ENCODE peak calls at places on chromosomes 5 and 9, in nine cellular contexts. P, U, C, K, J, Z, X, M and S are unnamed samples. For H3K4me1, the result is how much of the 10 kb centered on the place peaks cover.

GRCh38 chr9:121833061-121833460 is 181.6 kb downstream of the DAB2IP start:
- DNase-seq in K (no peak), C (no peak), M (no peak), P (no peak), J (peak), X (no peak), U (no peak), Z (no peak), S (no peak)

GRCh38 chr5:169786219-169786618 is 149.1 kb downstream of the DOCK2 start:
- DNase-seq in Z (no peak), C (no peak), J (no peak), P (no peak), K (no peak), X (no peak), U (no peak), M (peak), S (no peak)

GRCh38 chr9:2120926-2121689 is 106.0 kb downstream of the SMARCA2 start:
- DNase-seq in X (peak), K (no peak), C (no peak), Z (peak), U (no peak), P (peak), J (no peak), M (no peak), S (no peak)

GRCh38 chr5:83957188-83957587 is 236.5 kb upstream of the HAPLN1 start:
- DNase-seq in P (no peak), X (no peak), K (no peak), Z (no peak), M (no peak), C (no peak), U (no peak), J (no peak), S (no peak)

GRCh38 chr5:132408965-132409364 is 39.5 kb downstream of the SLC22A5 start:
- DNase-seq in J (no peak), Z (no peak), K (no peak), P (no peak), M (no peak), X (no peak), C (no peak), U (no peak), S (no peak)

GRCh38 chr9:1837453-1838084 is 177.6 kb upstream of the SMARCA2 start:
- DNase-seq in J (no peak), X (peak), P (no peak), K (peak), M (peak), Z (no peak), U (peak), C (peak), S (no peak)

GRCh38 chr9:91395553-91396470 is 27.8 kb downstream of the NFIL3 start:
- DNase-seq in M (no peak), P (peak), K (no peak), J (no peak), Z (no peak), C (no peak), X (peak), U (no peak), S (no peak)

GRCh38 chr9:109060235-109060634 is 46.9 kb upstream of the CTNNAL1 start:
- DNase-seq in J (no peak), M (no peak), Z (no peak), X (no peak), U (no peak), K (no peak), P (no peak), C (no peak), S (no peak)

GRCh38 chr9:134323741-134324358 is 2.4 kb upstream of the RXRA start:
- DNase-seq in J (peak), C (peak), U (peak), Z (peak), P (peak), X (no peak), M (no peak), K (peak), S (peak)

GRCh38 chr5:167415779-167416761 is 875.4 kb upstream of the WWC1 start:
- DNase-seq in M (no peak), X (no peak), J (no peak), C (no peak), U (no peak), K (no peak), P (no peak), Z (no peak), S (no peak)

GRCh38 chr5:80516826-80517225 is 28.9 kb downstream of the FAM151B start:
- DNase-seq in C (no peak), J (no peak), P (peak), U (no peak), Z (no peak), X (peak), K (no peak), M (peak), S (no peak)

GRCh38 chr9:37480759-37481158 is 5.0 kb upstream of the POLR1E start:
- DNase-seq in P (no peak), K (no peak), J (no peak), Z (no peak), C (no peak), U (no peak), M (no peak), X (no peak), S (no peak)
- TF ChIP-seq CTCF in P (no peak), K (no peak), J (no peak), Z (no peak), C (no peak), U (no peak), M (no peak), X (no peak), S (no peak)

DNA sequence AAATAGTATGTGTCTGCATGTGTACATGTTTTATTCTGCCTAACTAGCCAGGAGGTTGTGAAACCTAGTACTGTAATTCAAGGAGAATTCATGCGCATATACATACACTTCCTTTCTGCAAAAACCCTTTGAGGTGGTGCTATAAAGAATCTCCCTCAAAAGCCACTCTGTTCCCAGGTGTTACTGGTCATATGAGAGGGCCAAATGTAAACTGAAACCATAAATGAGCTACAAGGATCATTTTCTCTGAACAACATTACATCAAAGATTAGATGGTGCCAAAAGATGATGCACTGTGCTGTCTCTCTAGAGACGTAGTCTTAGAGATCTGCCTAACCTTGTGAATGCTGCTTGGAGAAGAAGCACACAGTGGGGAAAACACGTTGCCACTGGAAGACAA is 15.7 kb downstream of the NREP start:
- DNase-seq in K (no peak), C (no peak), X (peak), P (no peak), M (no peak), U (no peak), J (no peak), Z (no peak), S (no peak)
- H3K4me1 ChIP-seq in K (half or more), C (under half), X (half or more), P (under half), M (under half), U (under half), J (under half), Z (half or more), S (half or more)

DNA sequence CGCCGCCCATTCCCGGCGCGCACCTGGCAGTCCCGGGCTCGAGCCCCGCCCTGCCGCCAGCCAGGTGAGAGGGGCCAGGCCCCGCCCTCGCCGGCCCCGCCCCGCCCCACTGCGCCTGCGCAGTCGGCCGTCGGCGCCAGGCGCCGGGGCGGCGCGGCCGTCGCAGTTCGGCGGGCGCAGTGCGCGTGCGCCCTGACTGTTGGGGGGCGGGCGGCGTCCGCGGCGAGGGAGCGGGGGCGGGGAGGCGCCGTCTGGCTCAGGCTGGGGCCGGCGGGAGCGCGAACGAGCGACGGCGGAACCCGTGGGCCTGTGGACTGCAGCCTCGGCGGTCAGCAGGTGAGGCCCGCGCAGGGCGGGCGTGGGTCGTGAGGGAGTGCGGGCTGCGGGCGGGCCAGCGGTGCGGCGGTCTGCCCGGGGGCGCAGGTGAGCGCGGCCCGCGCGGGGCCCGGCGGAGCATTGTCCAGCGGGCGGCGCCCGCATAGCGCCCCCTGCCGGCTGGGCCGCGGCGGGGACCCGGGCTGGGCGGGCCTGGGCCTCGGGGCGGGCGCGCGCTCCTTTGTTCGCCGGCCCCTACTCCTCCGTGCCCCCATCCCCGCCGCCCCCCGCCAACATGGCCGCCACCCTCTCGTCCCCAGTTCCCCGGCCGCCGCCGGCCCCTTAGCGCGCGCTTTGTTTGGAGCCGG is at the start of gene SPIN1:
- DNase-seq in K (peak), J (peak), Z (peak), X (peak), P (peak), C (peak), M (peak), U (peak), S (peak)
- TF ChIP-seq CTCF in K (no peak), J (no peak), Z (peak), X (peak), P (no peak), C (peak), M (peak), U (no peak), S (peak)

DNA sequence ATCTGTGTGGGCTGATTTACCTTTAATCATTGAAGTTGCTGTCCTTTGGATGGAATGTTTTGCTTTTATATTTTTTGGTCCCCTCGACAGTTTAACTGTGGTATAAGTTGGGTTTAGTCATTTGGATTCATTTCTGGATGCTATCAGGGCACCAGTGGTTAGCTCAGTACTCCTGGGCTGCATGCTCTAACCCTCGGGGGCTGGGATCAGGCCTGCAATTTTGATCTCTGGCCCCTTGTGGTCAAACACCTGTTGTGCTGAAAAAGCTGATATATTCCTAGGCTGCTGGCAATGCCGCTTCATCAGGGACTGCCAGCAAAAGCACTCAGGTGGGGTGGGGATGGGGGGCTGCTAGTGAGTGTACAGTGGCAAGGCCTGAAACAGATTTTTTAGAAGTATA is 440.4 kb upstream of the RIOK2 start:
- DNase-seq in C (no peak), P (no peak), J (no peak), X (no peak), K (no peak), U (no peak), M (no peak), Z (no peak), S (no peak)
- H3K4me1 ChIP-seq in C (under half), P (under half), J (under half), X (under half), K (under half), U (under half), M (under half), Z (under half), S (under half)

GRCh38 chr5:137088175-137088574 is 411.0 kb downstream of the SPOCK1 start:
- DNase-seq in U (no peak), M (no peak), C (no peak), J (no peak), K (no peak), Z (no peak), X (no peak), P (no peak), S (no peak)

GRCh38 chr5:137090151-137090550 is 409.0 kb downstream of the SPOCK1 start:
- DNase-seq in M (no peak), C (no peak), X (no peak), J (no peak), K (no peak), Z (no peak), P (no peak), U (no peak), S (no peak)

GRCh38 chr5:137084016-137084415 is 415.1 kb downstream of the SPOCK1 start:
- DNase-seq in X (no peak), C (no peak), P (no peak), J (no peak), K (no peak), M (no peak), U (no peak), Z (no peak), S (no peak)

GRCh38 chr5:137085206-137085605 is 413.9 kb downstream of the SPOCK1 start:
- DNase-seq in U (no peak), Z (no peak), J (no peak), X (no peak), M (no peak), K (no peak), C (no peak), P (no peak), S (no peak)

GRCh38 chr5:137086289-137086838 is 412.8 kb downstream of the SPOCK1 start:
- DNase-seq in J (no peak), Z (no peak), C (no peak), U (no peak), P (no peak), M (no peak), X (no peak), K (no peak), S (no peak)
- TF ChIP-seq CTCF in J (no peak), Z (no peak), C (no peak), U (no peak), P (no peak), M (no peak), X (no peak), K (no peak), S (no peak)

DNA sequence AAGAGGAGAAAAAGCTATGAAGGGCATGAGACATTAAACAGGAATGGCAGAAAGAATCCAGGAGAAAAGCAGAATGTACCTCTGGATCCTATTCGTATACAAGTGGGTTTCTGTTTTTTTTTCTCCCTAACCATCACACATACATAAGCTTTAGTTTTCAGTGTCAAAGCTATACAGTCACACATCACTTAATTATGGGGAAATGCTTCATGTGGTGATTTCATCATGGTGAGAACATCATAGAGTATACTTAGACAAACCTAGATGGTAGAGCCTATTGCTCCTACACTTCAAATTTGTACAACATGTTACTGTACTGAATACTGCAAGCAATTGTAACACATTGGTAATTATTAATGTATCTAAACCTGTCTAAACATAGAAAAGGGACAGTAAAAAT is 290.6 kb downstream of the AOPEP start:
- DNase-seq in U (no peak), Z (no peak), C (no peak), P (no peak), K (no peak), X (peak), J (no peak), M (no peak), S (no peak)
- H3K4me1 ChIP-seq in U (under half), Z (under half), C (under half), P (under half), K (under half), X (under half), J (under half), M (half or more), S (under half)

GRCh38 chr5:149900390-149900789 is 44.2 kb downstream of the PDE6A start:
- DNase-seq in Z (no peak), C (no peak), J (no peak), P (no peak), U (no peak), X (no peak), M (no peak), K (no peak), S (no peak)

GRCh38 chr5:149901511-149901910 is 43.1 kb downstream of the PDE6A start:
- DNase-seq in K (no peak), Z (no peak), U (no peak), X (no peak), C (no peak), J (no peak), P (no peak), M (no peak), S (no peak)

GRCh38 chr5:149903441-149903840 is 41.2 kb downstream of the PDE6A start:
- DNase-seq in M (no peak), K (no peak), Z (no peak), U (no peak), C (no peak), X (no peak), J (no peak), P (no peak), S (no peak)

GRCh38 chr5:149904293-149904886 is 40.2 kb downstream of the PDE6A start:
- DNase-seq in X (peak), U (no peak), C (no peak), Z (peak), K (no peak), P (no peak), J (no peak), M (no peak), S (no peak)

GRCh38 chr5:149902177-149902576 is 42.4 kb downstream of the PDE6A start:
- DNase-seq in P (no peak), J (no peak), Z (no peak), X (no peak), C (no peak), M (peak), K (no peak), U (no peak), S (no peak)
- TF ChIP-seq CTCF in P (no peak), J (no peak), Z (peak), X (no peak), C (no peak), M (no peak), K (no peak), U (no peak), S (no peak)

GRCh38 chr5:179772355-179772754 is 21.4 kb upstream of the LTC4S start:
- DNase-seq in X (no peak), M (no peak), Z (no peak), J (no peak), K (no peak), P (no peak), U (no peak), C (no peak), S (no peak)
- H3K4me1 ChIP-seq in X (under half), M (under half), Z (under half), J (under half), K (under half), P (under half), U (under half), C (under half), S (under half)

GRCh38 chr5:177428574-177429217 is 2.2 kb downstream of the GRK6 start:
- DNase-seq in Z (no peak), U (no peak), J (no peak), K (no peak), X (no peak), P (no peak), C (no peak), M (no peak), S (no peak)

GRCh38 chr5:177426566-177427210 is at the start of gene GRK6:
- DNase-seq in P (peak), K (no peak), M (no peak), Z (peak), U (peak), J (peak), X (no peak), C (peak), S (peak)

GRCh38 chr5:177427211-177427822 is 841 bp downstream of the GRK6 start:
- DNase-seq in M (no peak), K (no peak), Z (no peak), U (no peak), P (peak), J (no peak), C (peak), X (no peak), S (no peak)

GRCh38 chr5:177429248-177430045 is 3.0 kb downstream of the GRK6 start:
- DNase-seq in X (no peak), P (no peak), J (peak), U (peak), M (no peak), Z (peak), C (no peak), K (no peak), S (peak)

GRCh38 chr5:177427919-177428573 is 1.6 kb downstream of the GRK6 start:
- DNase-seq in C (no peak), P (no peak), X (no peak), U (no peak), M (no peak), J (no peak), Z (no peak), K (no peak), S (peak)
- TF ChIP-seq CTCF in C (no peak), P (no peak), X (no peak), U (no peak), M (no peak), J (no peak), Z (no peak), K (no peak), S (no peak)